ENCODE peak calls at places on chromosome 18, in eight cellular contexts. W is GM12891, Y is IMR-90, O is endothelial cell of umbilical vein, I is body of pancreas, U is heart left ventricle, G is A549, A is Peyer's patch. X is an unnamed sample.

GRCh38 chr18:7896164-7896563 is 329.0 kb downstream of the PTPRM start:
- DNase-seq in A (no peak), G (no peak), W (no peak), Y (no peak), U (no peak), I (no peak), O (no peak), X (no peak)

GRCh38 chr18:14937271-14937670 is 189.3 kb downstream of the ANKRD30B start:
- DNase-seq in Y (no peak), W (no peak), U (no peak), A (no peak), G (no peak), O (no peak), I (no peak), X (no peak)

GRCh38 chr18:48803518-48803917 is 147.2 kb downstream of the SMAD7 start:
- DNase-seq in G (no peak), Y (no peak), I (no peak), W (no peak), O (no peak), U (no peak), A (no peak), X (no peak)

GRCh38 chr18:70459731-70460130 is 170.9 kb downstream of the SOCS6 start:
- DNase-seq in I (no peak), W (no peak), O (no peak), A (no peak), G (no peak), U (no peak), Y (no peak), X (no peak)

GRCh38 chr18:26097563-26097962 is 7.2 kb upstream of the SS18 start:
- DNase-seq in I (no peak), A (no peak), Y (no peak), G (no peak), O (no peak), U (no peak), W (no peak), X (no peak)

GRCh38 chr18:47204908-47205522 is 28.9 kb upstream of the IER3IP1 start:
- DNase-seq in Y (peak), W (no peak), U (no peak), A (no peak), I (peak), G (peak), O (peak), X (peak)

GRCh38 chr18:23862071-23862470 is 152.5 kb upstream of the TTC39C start:
- DNase-seq in Y (peak), W (no peak), A (no peak), U (no peak), G (no peak), O (peak), I (no peak), X (no peak)

GRCh38 chr18:30957086-30957485 is 85.5 kb downstream of the DSC3 start:
- DNase-seq in I (no peak), W (no peak), G (no peak), O (no peak), Y (no peak), A (no peak), U (no peak), X (no peak)

GRCh38 chr18:26342646-26343045 is 116.4 kb downstream of the TAF4B start:
- DNase-seq in I (no peak), G (no peak), Y (no peak), A (no peak), W (no peak), U (no peak), O (no peak), X (no peak)

GRCh38 chr18:3218817-3219216 is 951 bp downstream of the MYOM1 start:
- DNase-seq in I (no peak), W (no peak), O (no peak), U (no peak), G (no peak), A (no peak), Y (no peak), X (no peak)

GRCh38 chr18:79047556-79048244 is 21.5 kb upstream of the ATP9B start:
- DNase-seq in O (no peak), W (no peak), Y (no peak), A (no peak), U (no peak), I (no peak), G (no peak), X (no peak)

GRCh38 chr18:1983746-1984515 is 587.4 kb downstream of the METTL4 start:
- DNase-seq in U (no peak), Y (no peak), G (no peak), O (no peak), A (no peak), I (no peak), W (no peak), X (no peak)

GRCh38 chr18:45954070-45954712 is 12.9 kb downstream of the EPG5 start:
- DNase-seq in U (no peak), W (no peak), I (no peak), A (no peak), G (peak), Y (peak), O (no peak), X (no peak)

GRCh38 chr18:12645751-12646203 is 12.1 kb downstream of the SPIRE1 start:
- DNase-seq in U (no peak), A (no peak), O (peak), I (peak), Y (peak), G (no peak), W (no peak), X (no peak)

GRCh38 chr18:41655074-41655473 is 300.0 kb upstream of the PIK3C3 start:
- DNase-seq in A (no peak), O (no peak), W (no peak), Y (no peak), U (no peak), G (no peak), I (no peak), X (no peak)

GRCh38 chr18:12373771-12374116 is 3.3 kb downstream of the AFG3L2 start:
- DNase-seq in U (no peak), I (no peak), G (no peak), A (no peak), W (no peak), O (no peak), Y (no peak), X (no peak)

GRCh38 chr18:46260016-46260878 is 156.1 kb downstream of the HAUS1 start:
- DNase-seq in Y (peak), W (no peak), I (no peak), U (no peak), O (no peak), A (no peak), G (no peak), X (no peak)

GRCh38 chr18:79944126-79944731 is 7.2 kb downstream of the SLC66A2 start:
- DNase-seq in W (peak), U (no peak), A (peak), G (no peak), I (peak), O (no peak), Y (no peak), X (peak)

GRCh38 chr18:31149351-31149750 is 13.3 kb downstream of the DSC1 start:
- DNase-seq in O (no peak), A (no peak), U (no peak), G (no peak), I (no peak), W (no peak), Y (no peak), X (no peak)

GRCh38 chr18:49944681-49945080 is 131.3 kb upstream of the ACAA2 start:
- DNase-seq in O (no peak), Y (peak), W (no peak), A (no peak), U (no peak), G (peak), I (peak), X (peak)

GRCh38 chr18:75926811-75927210 is 499.3 kb upstream of the SMIM21 start:
- DNase-seq in A (no peak), Y (no peak), G (peak), O (no peak), W (no peak), U (no peak), I (no peak), X (no peak)

GRCh38 chr18:40984856-40985255 is 970.2 kb upstream of the PIK3C3 start:
- DNase-seq in Y (peak), U (no peak), O (peak), A (no peak), I (no peak), G (no peak), W (no peak), X (no peak)

GRCh38 chr18:43396266-43396665 is 119.0 kb upstream of the SYT4 start:
- DNase-seq in Y (no peak), A (no peak), W (no peak), I (no peak), U (no peak), O (peak), G (peak), X (peak)

GRCh38 chr18:64380117-64380516 is 231.2 kb upstream of the LINC00305 start:
- DNase-seq in I (no peak), G (no peak), O (no peak), U (no peak), Y (no peak), W (no peak), A (no peak), X (no peak)

GRCh38 chr18:36176739-36177138 is 10.6 kb upstream of the MOCOS start:
- DNase-seq in I (no peak), A (no peak), G (no peak), Y (peak), U (no peak), W (no peak), O (peak), X (no peak)

GRCh38 chr18:73774836-73775509 is 372.7 kb downstream of the FBXO15 start:
- DNase-seq in Y (no peak), W (no peak), A (no peak), O (no peak), G (peak), I (peak), U (no peak), X (no peak)

GRCh38 chr18:29496276-29496675 is 1319.3 kb upstream of the CDH2 start:
- DNase-seq in Y (no peak), I (no peak), U (no peak), O (no peak), G (no peak), A (no peak), W (no peak), X (no peak)

GRCh38 chr18:37385846-37386435 is 179.7 kb downstream of the CELF4 start:
- DNase-seq in U (no peak), O (peak), G (peak), A (no peak), W (no peak), I (no peak), Y (peak), X (peak)

GRCh38 chr18:21979171-21979560 is 190.2 kb upstream of the GATA6 start:
- DNase-seq in W (no peak), U (no peak), I (no peak), O (no peak), G (no peak), Y (no peak), A (no peak), X (no peak)

GRCh38 chr18:28123401-28124030 is 53.4 kb downstream of the CDH2 start:
- DNase-seq in W (no peak), I (no peak), Y (no peak), O (no peak), G (no peak), U (no peak), A (no peak), X (no peak)

GRCh38 chr18:30748541-30748940 is 294.0 kb downstream of the DSC3 start:
- DNase-seq in W (no peak), U (no peak), I (no peak), O (no peak), G (no peak), A (no peak), Y (no peak), X (no peak)

GRCh38 chr18:44851806-44852205 is 171.1 kb downstream of the SETBP1 start:
- DNase-seq in I (no peak), O (no peak), W (no peak), G (no peak), A (no peak), U (no peak), Y (no peak), X (no peak)

GRCh38 chr18:55588001-55588875 is at the start of gene TCF4:
- DNase-seq in G (peak), U (peak), Y (peak), O (peak), A (peak), I (peak), W (no peak), X (peak)

GRCh38 chr18:712401-713134 is at the start of gene ENOSF1:
- DNase-seq in O (peak), I (peak), A (peak), U (peak), Y (peak), G (peak), W (peak), X (peak)
- TF ChIP-seq POLR2A in O (peak), I (peak), A (peak), U (peak), Y (no peak), G (peak), W (no peak), X (no peak)

GRCh38 chr18:6414723-6415362 is at the start of gene L3MBTL4:
- DNase-seq in O (no peak), W (peak), A (no peak), I (peak), G (no peak), Y (no peak), U (peak), X (no peak)
- TF ChIP-seq POLR2A in O (no peak), W (no peak), A (no peak), I (peak), G (no peak), Y (no peak), U (no peak), X (no peak)

GRCh38 chr18:77053616-77054287 is 78.8 kb downstream of the MBP start:
- DNase-seq in G (no peak), A (peak), I (no peak), W (no peak), Y (no peak), U (no peak), O (no peak), X (no peak)

GRCh38 chr18:77054288-77054605 is 78.3 kb downstream of the MBP start:
- DNase-seq in G (no peak), W (no peak), U (no peak), O (no peak), I (no peak), A (peak), Y (no peak), X (no peak)

GRCh38 chr18:77055429-77056310 is 76.9 kb downstream of the MBP start:
- DNase-seq in I (no peak), G (no peak), U (peak), A (peak), Y (peak), O (no peak), W (no peak), X (no peak)

GRCh38 chr18:77056399-77057015 is 76.1 kb downstream of the MBP start:
- DNase-seq in G (no peak), I (no peak), A (peak), Y (no peak), U (no peak), W (no peak), O (no peak), X (no peak)

DNA sequence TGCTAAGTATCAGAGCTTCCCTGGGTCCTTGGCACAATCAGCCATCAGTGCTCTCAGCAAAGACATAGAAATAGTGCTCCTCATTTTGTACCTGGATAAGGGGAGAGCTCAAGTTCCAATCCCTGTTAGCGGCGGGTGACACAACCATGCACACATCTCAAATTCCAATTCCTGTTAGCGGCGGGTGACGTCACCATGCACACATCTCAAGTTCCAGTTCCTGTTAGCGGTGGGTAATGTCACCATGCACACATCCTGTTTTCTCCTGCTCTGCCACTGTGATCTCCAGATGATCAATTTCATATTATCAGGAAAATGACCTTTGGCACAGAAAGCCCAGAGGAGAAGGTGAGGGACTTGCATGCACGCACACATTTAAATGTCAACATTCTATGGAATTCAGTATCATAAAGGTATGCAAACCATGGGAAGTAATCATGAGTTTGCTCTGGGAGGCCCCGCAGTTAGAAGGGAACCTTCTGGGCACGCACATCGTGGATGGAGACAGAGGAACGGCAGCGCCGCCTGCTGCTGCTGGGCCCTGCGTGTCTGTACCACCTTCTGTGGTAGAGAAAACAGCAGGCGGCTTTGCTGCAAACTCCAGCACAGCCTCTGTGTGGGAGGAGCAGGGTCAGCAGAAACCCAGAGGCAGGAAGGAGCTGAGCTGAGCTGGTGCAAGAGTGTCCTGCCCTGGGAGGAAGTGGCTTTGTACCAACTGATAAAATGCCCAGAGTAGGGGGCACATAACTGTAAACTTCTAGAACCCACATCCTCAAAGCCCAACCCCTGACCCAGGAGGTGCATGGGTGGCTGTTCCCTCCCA is 77.8 kb downstream of the MBP start:
- DNase-seq in W (peak), Y (peak), U (peak), O (peak), A (peak), I (peak), G (peak), X (peak)
- TF ChIP-seq POLR2A in W (no peak), Y (no peak), U (no peak), O (no peak), A (no peak), I (peak), G (no peak), X (no peak)

GRCh38 chr18:9913526-9914333 is at the start of gene VAPA:
- DNase-seq in A (peak), Y (peak), G (peak), W (peak), U (peak), I (peak), O (peak), X (peak)
- TF ChIP-seq POLR2A in A (peak), Y (peak), G (peak), W (peak), U (peak), I (peak), O (peak), X (peak)

DNA sequence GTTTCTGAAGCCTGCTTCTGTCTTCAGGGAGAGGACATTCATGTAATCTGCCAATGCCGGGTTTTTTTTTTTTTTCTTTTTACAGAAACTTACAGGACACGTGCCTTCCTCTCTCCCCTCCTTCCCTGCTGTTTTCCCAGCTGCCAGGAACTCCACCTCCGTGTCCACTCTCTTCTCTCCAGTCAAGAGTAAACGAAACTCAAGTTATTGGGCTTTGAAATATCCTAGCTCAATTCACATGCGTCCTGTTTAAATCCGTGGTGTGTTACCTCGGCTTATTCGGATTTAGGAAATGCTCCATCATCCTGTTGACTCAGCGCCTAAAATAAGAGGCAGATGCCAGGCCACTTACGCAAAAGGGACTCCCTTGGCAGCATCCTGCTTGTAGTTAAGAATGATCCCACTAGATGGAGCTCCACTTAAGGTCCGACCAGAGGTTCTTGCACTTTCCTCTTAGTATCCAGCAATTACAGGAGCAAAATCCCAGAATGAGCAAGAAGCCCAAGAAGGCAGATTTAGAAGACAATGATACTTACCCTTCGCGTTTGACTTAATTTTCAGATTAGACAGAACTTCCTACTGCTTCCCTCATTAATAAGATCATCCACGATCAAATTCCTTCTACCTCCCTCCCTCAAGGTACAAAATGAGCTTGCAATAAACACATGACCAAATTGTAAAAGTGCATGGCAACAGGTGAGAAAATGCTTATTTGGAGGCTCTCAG is 97.2 kb upstream of the ZCCHC2 start:
- DNase-seq in U (no peak), W (no peak), O (peak), A (peak), I (peak), Y (peak), G (peak), X (peak)
- TF ChIP-seq POLR2A in U (no peak), W (no peak), O (no peak), A (no peak), I (no peak), Y (no peak), G (no peak), X (no peak)

GRCh38 chr18:11025671-11026070 is 123.7 kb downstream of the PIEZO2 start:
- DNase-seq in Y (no peak), U (no peak), I (no peak), A (no peak), O (no peak), G (peak), W (no peak), X (no peak)

GRCh38 chr18:11025270-11025669 is 124.1 kb downstream of the PIEZO2 start:
- DNase-seq in I (no peak), W (no peak), A (no peak), U (no peak), O (peak), G (no peak), Y (no peak), X (no peak)

GRCh38 chr18:11031966-11032365 is 117.4 kb downstream of the PIEZO2 start:
- DNase-seq in W (no peak), G (no peak), U (no peak), A (no peak), I (no peak), Y (no peak), O (no peak), X (no peak)

GRCh38 chr18:11029021-11029420 is 120.3 kb downstream of the PIEZO2 start:
- DNase-seq in I (no peak), A (no peak), Y (no peak), U (no peak), G (no peak), O (no peak), W (no peak), X (no peak)

GRCh38 chr18:11027862-11028261 is 121.5 kb downstream of the PIEZO2 start:
- DNase-seq in G (no peak), A (no peak), O (peak), I (no peak), U (no peak), Y (no peak), W (peak), X (no peak)
- TF ChIP-seq POLR2A in G (no peak), A (no peak), O (no peak), I (no peak), U (no peak), Y (no peak), W (no peak), X (no peak)

GRCh38 chr18:58535340-58536186 is 93.3 kb downstream of the ALPK2 start:
- DNase-seq in W (no peak), I (peak), O (no peak), U (no peak), A (no peak), G (no peak), Y (peak), X (no peak)
- TF ChIP-seq POLR2A in W (peak), I (no peak), O (no peak), U (no peak), A (no peak), G (no peak), Y (no peak), X (no peak)

GRCh38 chr18:51195086-51195601 is 2.3 kb downstream of the MEX3C start:
- DNase-seq in A (no peak), I (no peak), O (no peak), Y (peak), W (no peak), G (no peak), U (no peak), X (no peak)

GRCh38 chr18:51197661-51198424 is at the start of gene MEX3C:
- DNase-seq in A (peak), I (peak), U (peak), G (peak), Y (peak), O (peak), W (peak), X (peak)

GRCh38 chr18:51195602-51196115 is 1.8 kb downstream of the MEX3C start:
- DNase-seq in Y (peak), G (peak), I (peak), U (no peak), A (peak), W (no peak), O (peak), X (peak)

GRCh38 chr18:51196811-51197660 is 445 bp downstream of the MEX3C start:
- DNase-seq in G (peak), U (peak), O (peak), A (peak), I (peak), Y (peak), W (peak), X (peak)

GRCh38 chr18:51196116-51196810 is 1.2 kb downstream of the MEX3C start:
- DNase-seq in U (peak), I (peak), A (peak), O (no peak), G (no peak), Y (peak), W (no peak), X (peak)
- TF ChIP-seq POLR2A in U (no peak), I (no peak), A (no peak), O (no peak), G (no peak), Y (no peak), W (no peak), X (no peak)

X was measured in erythroblast.